ENCODE peak calls at places on chromosomes 2 and 18, in six cellular contexts. H is spleen, Y is A549, R is IMR-90, O is H1, U is GM12878. B is an unnamed sample.

GRCh38 chr2:240967681-240968621 is 30.5 kb upstream of the SNED1 start:
- DNase-seq in H (peak; percentile 73), Y (no peak), R (no peak), O (no peak), U (no peak), B (no peak)

GRCh38 chr18:51064256-51064655 is 34.2 kb downstream of the SMAD4 start:
- DNase-seq in H (no peak), Y (no peak), R (no peak), O (no peak), U (no peak), B (no peak)

GRCh38 chr2:112151275-112151674 is 13.1 kb downstream of the FBLN7 start:
- DNase-seq in H (no peak), Y (no peak), R (no peak), O (no peak), U (no peak), B (no peak)

GRCh38 chr2:60215295-60215990 is 338.0 kb downstream of the BCL11A start:
- DNase-seq in H (no peak), Y (no peak), R (no peak), O (no peak), U (no peak), B (no peak)

GRCh38 chr2:196268538-196269338 is 97.4 kb upstream of the STK17B start:
- DNase-seq in H (no peak), Y (no peak), R (peak; percentile 74), O (no peak), U (no peak), B (no peak)

GRCh38 chr18:32442575-32442974 is 28.1 kb downstream of the GAREM1 start:
- DNase-seq in H (no peak), Y (no peak), R (no peak), O (no peak), U (no peak), B (no peak)

GRCh38 chr2:133169527-133169926 is 398.7 kb downstream of the NCKAP5 start:
- DNase-seq in H (no peak), Y (no peak), R (no peak), O (no peak), U (no peak), B (no peak)

GRCh38 chr2:157930728-157931127 is 54.6 kb upstream of the ACVR1 start:
- DNase-seq in H (no peak), Y (no peak), R (no peak), O (no peak), U (no peak), B (no peak)

GRCh38 chr2:241577413-241578122 is 19.0 kb downstream of the BOK start:
- DNase-seq in H (peak; percentile 22), Y (no peak), R (peak; percentile 67), O (no peak), U (no peak), B (no peak)

GRCh38 chr18:68699043-68699442 is 15.9 kb downstream of the TMX3 start:
- DNase-seq in H (no peak), Y (no peak), R (peak; percentile 68), O (no peak), U (no peak), B (peak; percentile 7)

GRCh38 chr18:79782566-79783308 is 15.0 kb upstream of the KCNG2 start:
- DNase-seq in H (peak; percentile 63), Y (no peak), R (no peak), O (no peak), U (no peak), B (no peak)

GRCh38 chr2:105691942-105692341 is 52.8 kb upstream of the NCK2 start:
- DNase-seq in H (no peak), Y (no peak), R (no peak), O (peak; percentile 36), U (peak; percentile 17), B (no peak)

GRCh38 chr2:16166327-16166981 is 226.1 kb downstream of the MYCN start:
- DNase-seq in H (no peak), Y (no peak), R (no peak), O (peak; percentile 62), U (no peak), B (no peak)

GRCh38 chr2:117523267-117523666 is 291.2 kb upstream of the DDX18 start:
- DNase-seq in H (no peak), Y (no peak), R (no peak), O (no peak), U (no peak), B (no peak)

GRCh38 chr18:49082714-49083688 is 132.2 kb upstream of the SMAD7 start:
- DNase-seq in H (no peak), Y (no peak), R (no peak), O (no peak), U (no peak), B (no peak)

DNA sequence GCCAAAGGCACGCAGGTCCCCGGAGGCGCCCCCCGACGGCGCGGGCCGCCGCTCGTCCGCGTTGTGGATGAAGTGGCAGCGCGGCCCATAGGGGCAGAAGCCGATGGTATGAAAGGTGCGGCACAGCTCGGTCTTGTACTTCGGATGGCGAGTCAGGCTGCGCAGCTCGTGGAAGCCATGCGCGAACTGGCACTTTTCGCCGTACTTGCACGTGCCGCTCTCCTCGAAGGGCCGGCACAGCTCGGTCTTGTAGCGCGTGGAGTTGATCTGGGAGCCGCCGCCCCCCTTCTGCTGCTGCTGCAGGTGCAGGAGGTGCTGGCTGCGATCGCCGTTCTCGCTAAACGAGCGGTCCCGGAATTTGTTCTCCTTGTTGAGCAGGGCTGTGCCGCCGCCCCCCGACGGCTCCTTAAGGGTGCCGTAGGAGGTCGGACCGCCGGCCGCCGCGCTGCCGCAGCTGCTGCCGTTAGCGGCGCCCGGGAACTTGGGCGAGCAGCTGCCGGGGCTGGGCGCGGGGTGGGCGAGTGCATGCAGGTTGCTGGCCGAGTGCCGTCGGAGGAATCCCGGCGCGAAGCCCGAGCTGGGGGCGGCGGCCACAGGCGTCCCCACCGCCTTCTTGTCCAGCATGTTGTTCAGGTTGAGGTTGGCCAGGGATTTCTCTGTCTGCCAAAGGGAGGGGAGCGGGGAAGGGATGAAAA is 1.2 kb downstream of the ZFP36L2 start:
- DNase-seq in H (peak; percentile 92), Y (peak; percentile 76), R (peak; percentile 64), O (no peak), U (no peak), B (peak; percentile 80)
- TF ChIP-seq POLR2A in H (peak; percentile 13), Y (no peak), R (no peak), O (no peak), U (no peak), B (peak; percentile 35)

GRCh38 chr2:172993924-172994717 is 81.5 kb upstream of the MAP3K20 start:
- DNase-seq in H (no peak), Y (no peak), R (peak; percentile 9), O (no peak), U (no peak), B (no peak)

GRCh38 chr2:172988728-172989127 is 86.9 kb upstream of the MAP3K20 start:
- DNase-seq in H (no peak), Y (no peak), R (no peak), O (no peak), U (no peak), B (no peak)

GRCh38 chr2:172995323-172996244 is 80.1 kb upstream of the MAP3K20 start:
- DNase-seq in H (no peak), Y (peak; percentile 97), R (peak; percentile 91), O (no peak), U (no peak), B (no peak)

GRCh38 chr2:172986040-172986439 is 89.6 kb upstream of the MAP3K20 start:
- DNase-seq in H (no peak), Y (no peak), R (peak; percentile 10), O (no peak), U (no peak), B (no peak)

DNA sequence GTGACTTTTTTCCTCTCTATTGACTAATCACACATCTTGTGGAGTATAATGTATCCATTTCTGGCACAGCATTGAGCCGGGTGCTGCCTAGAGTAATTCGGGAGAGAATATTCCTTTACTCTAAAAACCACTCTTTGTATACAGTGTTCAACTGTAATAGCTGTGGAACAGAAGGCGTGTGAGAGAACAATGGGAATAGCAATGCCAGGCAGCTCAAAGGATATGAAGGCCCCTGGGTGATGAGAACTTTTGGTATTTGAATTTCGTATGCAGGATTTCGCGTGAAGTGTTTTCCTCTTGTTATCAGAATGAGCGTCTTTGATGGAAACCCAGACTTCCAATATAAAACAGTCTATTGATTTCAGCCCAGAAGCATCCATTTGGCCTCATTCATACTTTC is 84.6 kb upstream of the MAP3K20 start:
- DNase-seq in H (no peak), Y (no peak), R (no peak), O (no peak), U (no peak), B (no peak)
- TF ChIP-seq POLR2A in H (no peak), Y (no peak), R (no peak), O (no peak), U (no peak), B (no peak)

GRCh38 chr18:58788470-58788869 is 76.2 kb upstream of the ZNF532 start:
- DNase-seq in H (no peak), Y (no peak), R (no peak), O (no peak), U (no peak), B (no peak)

GRCh38 chr18:58787750-58788149 is 76.9 kb upstream of the ZNF532 start:
- DNase-seq in H (no peak), Y (peak; percentile 37), R (no peak), O (no peak), U (no peak), B (no peak)

GRCh38 chr18:58789856-58790255 is 74.8 kb upstream of the ZNF532 start:
- DNase-seq in H (no peak), Y (peak; percentile 88), R (no peak), O (no peak), U (no peak), B (no peak)

GRCh38 chr18:58792086-58792485 is 72.6 kb upstream of the ZNF532 start:
- DNase-seq in H (no peak), Y (no peak), R (no peak), O (no peak), U (peak; percentile 57), B (no peak)

GRCh38 chr18:58788971-58789797 is 75.5 kb upstream of the ZNF532 start:
- DNase-seq in H (no peak), Y (peak; percentile 97), R (peak; percentile 84), O (no peak), U (no peak), B (no peak)
- TF ChIP-seq POLR2A in H (no peak), Y (no peak), R (no peak), O (no peak), U (no peak), B (no peak)

GRCh38 chr2:190978389-190979053 is 35.5 kb downstream of the STAT1 start:
- DNase-seq in H (no peak), Y (no peak), R (peak; percentile 85), O (no peak), U (no peak), B (no peak)
- TF ChIP-seq POLR2A in H (no peak), Y (no peak), R (no peak), O (no peak), U (peak; percentile 73), B (no peak)

GRCh38 chr18:657998-658946 is 819 bp downstream of the TYMS start:
- DNase-seq in H (peak; percentile 86), Y (peak; percentile 90), R (peak; percentile 84), O (peak; percentile 85), U (peak; percentile 57), B (peak; percentile 96)
- TF ChIP-seq POLR2A in H (no peak), Y (peak; percentile 47), R (no peak), O (peak; percentile 85), U (peak; percentile 80), B (peak; percentile 91)

B was measured in erythroblast.